ENCODE peak calls at places on chromosomes 5 and 9, in six cellular contexts. E is K562, H is left ventricle myocardium inferior, O is astrocyte, K is adrenal gland, X is mammary epithelial cell. R is an unnamed sample.

GRCh38 chr5:139636975-139637408 is 11.2 kb upstream of the CXXC5 start:
- DNase-seq in E (peak; percentile 70), K (no peak), H (no peak), X (peak; percentile 83), O (peak; percentile 71), R (no peak)

GRCh38 chr9:74218374-74219063 is 278.6 kb upstream of the RORB start:
- DNase-seq in X (no peak), K (no peak), H (no peak), O (no peak), E (no peak), R (no peak)

GRCh38 chr5:95134326-95134725 is 150.6 kb downstream of the MCTP1 start:
- DNase-seq in E (no peak), H (no peak), O (no peak), X (peak; percentile 11), K (no peak), R (no peak)

GRCh38 chr9:89751081-89751855 is 146.5 kb downstream of the GADD45G start:
- DNase-seq in O (no peak), H (no peak), K (no peak), X (no peak), E (no peak), R (no peak)

GRCh38 chr9:112642126-112642525 is 75.8 kb downstream of the INIP start:
- DNase-seq in K (no peak), O (no peak), E (no peak), H (no peak), X (no peak), R (no peak)

GRCh38 chr9:135159801-135160200 is 72.3 kb downstream of the OLFM1 start:
- DNase-seq in E (no peak), K (no peak), X (no peak), H (no peak), O (no peak), R (no peak)

GRCh38 chr9:134870746-134871667 is 9.6 kb upstream of the FCN2 start:
- DNase-seq in K (peak; percentile 13), E (no peak), H (no peak), X (no peak), O (no peak), R (no peak)

GRCh38 chr9:115633099-115633498 is 515.1 kb upstream of the TNC start:
- DNase-seq in X (peak; percentile 89), E (no peak), O (peak; percentile 98), H (no peak), K (no peak), R (no peak)

GRCh38 chr5:151612689-151613427 is 21.7 kb upstream of the FAT2 start:
- DNase-seq in O (peak; percentile 51), K (no peak), H (no peak), E (no peak), X (peak; percentile 100), R (no peak)

GRCh38 chr5:64790210-64790609 is 21.5 kb downstream of the CWC27 start:
- DNase-seq in O (peak; percentile 8), K (no peak), X (peak; percentile 40), E (no peak), H (no peak), R (no peak)

GRCh38 chr5:400282-401215 is 42.4 kb upstream of the EXOC3 start:
- DNase-seq in K (no peak), E (no peak), O (peak; percentile 31), H (no peak), X (no peak), R (no peak)

GRCh38 chr5:68562308-68562707 is 346.8 kb downstream of the PIK3R1 start:
- DNase-seq in O (peak; percentile 43), H (no peak), E (no peak), K (no peak), X (peak; percentile 33), R (no peak)

GRCh38 chr5:1959911-1960581 is 77.3 kb upstream of the IRX4 start:
- DNase-seq in E (no peak), H (no peak), X (no peak), K (no peak), O (no peak), R (no peak)

GRCh38 chr5:89204766-89205165 is 321.8 kb upstream of the MEF2C start:
- DNase-seq in E (no peak), H (no peak), X (no peak), O (peak; percentile 63), K (no peak), R (no peak)

GRCh38 chr9:114051281-114051680 is 26.8 kb downstream of the AMBP start:
- DNase-seq in O (no peak), X (no peak), E (no peak), H (no peak), K (no peak), R (peak; percentile 44)

GRCh38 chr5:133298447-133298846 is 246.6 kb downstream of the HSPA4 start:
- DNase-seq in H (no peak), K (no peak), E (no peak), O (no peak), X (no peak), R (no peak)

GRCh38 chr5:84014966-84015365 is 294.3 kb upstream of the HAPLN1 start:
- DNase-seq in K (no peak), H (no peak), E (no peak), X (no peak), O (peak; percentile 1), R (no peak)

GRCh38 chr9:113380869-113381378 is 4.1 kb upstream of the HDHD3 start:
- DNase-seq in H (no peak), X (no peak), K (no peak), O (no peak), E (no peak), R (peak; percentile 9)

GRCh38 chr9:121926417-121926816 is 166.7 kb downstream of the TTLL11 start:
- DNase-seq in X (no peak), H (no peak), O (no peak), E (no peak), K (no peak), R (no peak)

GRCh38 chr5:165076686-165077085 is 1571.3 kb downstream of the MAT2B start:
- DNase-seq in E (no peak), X (no peak), H (no peak), O (no peak), K (no peak), R (no peak)

GRCh38 chr9:123642291-123643278 is 286.6 kb downstream of the CRB2 start:
- DNase-seq in X (no peak), E (peak; percentile 76), O (peak; percentile 10), H (peak; percentile 36), K (peak; percentile 60), R (peak; percentile 68)

GRCh38 chr5:174794941-174795672 is 70.7 kb downstream of the MSX2 start:
- DNase-seq in E (no peak), X (no peak), O (peak; percentile 69), H (no peak), K (no peak), R (no peak)

GRCh38 chr9:77651203-77651602 is 3.1 kb upstream of the GNA14 start:
- DNase-seq in X (no peak), K (no peak), O (no peak), H (no peak), E (no peak), R (no peak)
- TF ChIP-seq CTCF in X (no peak), K (no peak), O (no peak), H (no peak), E (no peak), R (no peak)

GRCh38 chr9:130254753-130255637 is 10.6 kb upstream of the HMCN2 start:
- DNase-seq in K (no peak), E (no peak), H (no peak), X (no peak), O (no peak), R (no peak)
- H3K27ac ChIP-seq in K (no peak overlapping the region), E (no peak overlapping the region), H (no peak overlapping the region), X (no peak overlapping the region), O (no peak overlapping the region), R (no peak overlapping the region)

GRCh38 chr9:23821400-23822181 is 4.4 kb downstream of the ELAVL2 start:
- DNase-seq in X (peak; percentile 62), K (peak; percentile 42), O (no peak), E (no peak), H (no peak), R (peak; percentile 66)

GRCh38 chr9:23824241-23825142 is 1.5 kb downstream of the ELAVL2 start:
- DNase-seq in E (no peak), K (no peak), X (peak; percentile 60), O (peak; percentile 13), H (no peak), R (peak; percentile 56)

GRCh38 chr9:23825143-23825531 is 903 bp downstream of the ELAVL2 start:
- DNase-seq in O (no peak), E (no peak), H (no peak), X (peak; percentile 45), K (no peak), R (no peak)

GRCh38 chr9:23820731-23821399 is 5.2 kb downstream of the ELAVL2 start:
- DNase-seq in O (no peak), X (no peak), H (no peak), K (no peak), E (no peak), R (peak; percentile 57)

DNA sequence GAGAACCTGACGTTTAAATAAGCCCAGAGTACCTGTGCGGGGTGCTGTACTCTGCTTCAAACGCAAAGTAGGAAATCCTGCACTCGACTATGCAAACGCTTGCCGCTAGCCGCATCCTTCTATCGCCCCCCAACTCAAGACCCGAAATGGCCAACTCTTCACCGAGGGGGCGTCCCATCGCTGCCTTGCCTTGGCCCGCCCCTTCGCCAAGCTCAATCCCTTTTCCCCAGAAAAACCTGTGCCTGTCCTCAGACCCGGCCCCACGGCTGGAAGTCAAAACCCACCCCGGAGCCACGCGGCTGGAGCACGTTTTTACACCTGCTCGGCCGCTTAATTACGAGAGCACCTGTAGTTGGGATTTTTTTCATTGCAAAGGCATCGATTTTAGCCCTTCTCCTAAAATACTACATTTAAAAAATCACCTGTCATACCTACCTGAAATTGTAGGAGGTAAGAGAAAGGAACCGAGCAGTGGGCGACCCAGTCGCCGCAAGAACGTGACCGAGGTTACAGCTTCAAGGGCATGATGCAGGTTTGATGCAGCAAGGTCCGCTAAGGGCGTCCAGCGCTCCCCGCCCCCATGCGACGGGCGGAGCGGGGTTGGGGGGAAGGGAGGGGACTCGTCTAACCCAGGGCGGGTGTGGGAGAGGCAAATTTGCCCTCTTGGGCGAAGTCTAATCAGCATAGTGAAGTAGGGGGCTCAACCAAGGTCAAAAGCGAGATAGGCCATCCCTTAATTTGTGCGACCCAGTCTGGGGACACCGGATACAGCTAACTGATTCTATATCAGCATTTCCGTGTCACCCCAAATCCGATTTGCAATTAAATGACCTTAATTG is 3.5 kb downstream of the ELAVL2 start:
- DNase-seq in K (no peak), H (no peak), X (no peak), O (no peak), E (no peak), R (no peak)
- TF ChIP-seq CTCF in K (no peak), H (no peak), X (no peak), O (no peak), E (no peak), R (no peak)

DNA sequence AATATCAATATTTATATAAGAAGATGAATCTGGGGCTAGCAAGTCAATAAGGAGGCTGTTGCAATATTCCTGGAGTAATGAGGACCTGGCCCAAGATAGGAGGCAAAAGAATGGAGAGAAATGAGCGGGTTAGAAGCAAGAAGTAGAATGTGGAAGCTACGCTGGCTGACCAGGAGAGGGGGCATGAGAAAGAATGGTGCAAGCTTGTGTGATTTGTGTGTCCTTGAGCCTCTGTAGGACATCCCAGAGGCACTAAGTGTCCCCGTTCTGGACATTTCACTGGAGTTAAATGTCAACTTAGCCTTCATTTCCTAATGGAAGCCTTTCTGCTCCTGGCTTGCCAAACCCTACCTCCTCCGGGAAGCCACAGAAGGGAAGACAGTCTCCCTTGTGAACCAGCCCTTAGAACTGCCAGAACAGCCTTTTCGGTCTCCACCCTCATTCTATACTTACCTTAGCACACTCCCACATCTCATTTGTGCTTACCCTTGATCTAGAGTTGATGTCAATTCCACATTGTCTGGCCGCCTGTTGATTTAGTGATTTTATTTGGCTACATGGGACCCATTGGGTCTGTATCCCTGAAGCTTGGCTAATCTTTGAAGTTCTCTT is 6.7 kb upstream of the PDE6A start:
- DNase-seq in K (no peak), O (no peak), H (no peak), E (peak; percentile 62), X (no peak), R (no peak)
- H3K27ac ChIP-seq in K (no peak overlapping the region), O (no peak overlapping the region), H (no peak overlapping the region), E (peak overlapping the region; percentile 8), X (no peak overlapping the region), R (no peak overlapping the region)

GRCh38 chr9:91089405-91090131 is 272.1 kb downstream of the AUH start:
- DNase-seq in H (no peak), K (peak; percentile 35), X (peak; percentile 29), O (peak; percentile 37), E (peak; percentile 35), R (no peak)
- TF ChIP-seq CTCF in H (peak; percentile 68), K (peak; percentile 52), X (peak; percentile 67), O (no peak), E (peak; percentile 40), R (peak; percentile 38)